ENCODE peak calls at places on chromosomes 16 and 17, in six cellular contexts. D is H1, J is H9, Q is neuronal stem cell, N is mesenchymal stem cell, P is IMR-90. X is an unnamed sample.

GRCh38 chr16:73365010-73365409 is 317.1 kb upstream of the ZFHX3 start:
- DNase-seq in Q (no peak), D (no peak), N (no peak), J (no peak), P (peak; percentile 12), X (no peak)

GRCh38 chr16:82298472-82298871 is 128.4 kb upstream of the MPHOSPH6 start:
- DNase-seq in P (no peak), Q (no peak), N (no peak), D (no peak), J (no peak), X (no peak)

GRCh38 chr17:63247706-63248105 is 198.4 kb downstream of the CYB561 start:
- DNase-seq in N (peak; percentile 76), Q (no peak), J (no peak), P (no peak), D (no peak), X (no peak)

GRCh38 chr17:16286947-16287562 is 66.2 kb downstream of the CENPV start:
- DNase-seq in Q (no peak), N (no peak), P (no peak), J (peak; percentile 37), D (no peak), X (no peak)

GRCh38 chr17:81044764-81045589 is 10.0 kb downstream of the BAIAP2 start:
- DNase-seq in P (peak; percentile 79), D (no peak), Q (no peak), N (peak; percentile 82), J (no peak), X (no peak)

GRCh38 chr17:81635973-81636504 is 873 bp downstream of the NPLOC4 start:
- DNase-seq in J (no peak), Q (no peak), D (no peak), P (peak; percentile 60), N (no peak), X (no peak)

GRCh38 chr16:85055503-85056210 is 28.1 kb downstream of the KIAA0513 start:
- DNase-seq in D (no peak), J (no peak), P (peak; percentile 63), Q (no peak), N (peak; percentile 91), X (peak; percentile 38)

GRCh38 chr17:50033316-50033715 is 22.6 kb upstream of the ITGA3 start:
- DNase-seq in D (no peak), J (no peak), Q (no peak), P (peak; percentile 77), N (peak; percentile 70), X (no peak)

GRCh38 chr17:50686494-50687199 is 21.1 kb downstream of the ANKRD40 start:
- DNase-seq in J (no peak), D (no peak), Q (no peak), P (peak; percentile 61), N (peak; percentile 72), X (peak; percentile 75)

GRCh38 chr16:17149904-17150483 is 320.8 kb downstream of the XYLT1 start:
- DNase-seq in J (no peak), P (no peak), Q (peak; percentile 46), N (no peak), D (no peak), X (peak; percentile 44)

GRCh38 chr16:87740909-87741424 is 24.8 kb downstream of the KLHDC4 start:
- DNase-seq in P (peak; percentile 6), Q (no peak), J (no peak), N (no peak), D (no peak), X (no peak)

GRCh38 chr17:57408064-57408811 is 151.9 kb downstream of the MSI2 start:
- DNase-seq in D (no peak), P (no peak), Q (no peak), J (peak; percentile 71), N (peak; percentile 12), X (peak; percentile 83)

GRCh38 chr17:45836047-45837044 is 8.3 kb upstream of the SPPL2C start:
- DNase-seq in J (no peak), N (no peak), D (no peak), Q (no peak), P (no peak), X (no peak)
- H3K23ac ChIP-seq in J (no peak overlapping the region), N (no peak overlapping the region), D (no peak overlapping the region), Q (peak overlapping the region; percentile 43), P (no peak overlapping the region), X (no peak overlapping the region)

DNA sequence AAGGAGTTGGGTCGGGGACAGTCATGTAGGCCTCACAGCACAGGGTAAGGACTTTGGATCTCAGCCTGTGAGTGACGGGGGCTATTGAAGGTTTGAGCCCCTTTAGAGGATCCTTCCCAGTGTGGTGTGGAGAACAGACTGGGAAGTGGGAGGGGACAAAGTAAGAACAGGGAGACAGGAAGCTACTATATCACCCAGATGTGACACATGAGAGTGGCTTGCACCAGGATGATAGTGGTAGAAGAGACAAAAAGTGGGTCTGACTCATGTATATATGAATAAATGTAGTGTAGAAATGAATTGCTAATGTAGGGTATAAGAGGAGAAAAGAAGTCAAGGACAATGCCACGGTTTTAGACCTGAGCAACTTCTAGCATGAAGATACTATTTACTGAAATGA is 4.5 kb downstream of the NUP93 start:
- DNase-seq in D (no peak), Q (no peak), P (peak; percentile 41), N (peak; percentile 50), J (no peak), X (no peak)
- H3K23ac ChIP-seq in D (no peak overlapping the region), Q (no peak overlapping the region), P (no peak overlapping the region), N (no peak overlapping the region), J (no peak overlapping the region), X (no peak overlapping the region)

GRCh38 chr17:6233339-6233738 is 163.2 kb downstream of the WSCD1 start:
- DNase-seq in D (no peak), J (no peak), P (no peak), N (no peak), Q (no peak), X (no peak)
- H3K23ac ChIP-seq in D (no peak overlapping the region), J (no peak overlapping the region), P (no peak overlapping the region), N (no peak overlapping the region), Q (no peak overlapping the region), X (no peak overlapping the region)

DNA sequence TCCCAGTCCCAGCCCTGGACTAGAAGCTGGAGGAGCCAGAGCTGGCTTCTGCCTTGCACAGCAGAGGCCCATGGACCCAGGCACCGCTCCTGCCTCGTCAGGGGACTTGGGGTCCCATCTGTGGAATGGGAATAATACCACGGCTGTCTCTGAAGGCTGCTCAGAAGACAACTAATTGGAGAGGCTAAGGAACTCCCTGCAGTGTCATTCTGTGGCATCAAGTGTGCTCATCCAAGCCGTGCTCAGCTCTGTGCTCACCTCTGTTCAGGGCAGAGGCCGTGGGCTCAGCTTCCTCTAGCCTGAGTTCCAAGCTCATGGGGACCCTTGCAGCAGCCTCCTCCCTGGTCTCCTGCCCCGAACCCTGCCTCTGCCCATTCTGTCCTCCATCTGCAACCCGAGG is 31.8 kb downstream of the BEAN1 start:
- DNase-seq in J (no peak), P (no peak), Q (no peak), N (no peak), D (no peak), X (no peak)
- H3K23ac ChIP-seq in J (no peak overlapping the region), P (no peak overlapping the region), Q (no peak overlapping the region), N (no peak overlapping the region), D (no peak overlapping the region), X (no peak overlapping the region)

GRCh38 chr16:57094911-57095310 is 2.5 kb downstream of the CPNE2 start:
- DNase-seq in J (no peak), P (no peak), N (no peak), D (no peak), Q (no peak), X (no peak)
- H3K23ac ChIP-seq in J (no peak overlapping the region), P (no peak overlapping the region), N (no peak overlapping the region), D (no peak overlapping the region), Q (no peak overlapping the region), X (no peak overlapping the region)

GRCh38 chr16:8962393-8963009 is 1.2 kb downstream of the USP7 start:
- DNase-seq in P (no peak), D (no peak), Q (no peak), J (no peak), N (peak; percentile 23), X (peak; percentile 39)

GRCh38 chr16:8959921-8960787 is 3.6 kb downstream of the USP7 start:
- DNase-seq in N (peak; percentile 55), Q (no peak), P (peak; percentile 37), J (no peak), D (no peak), X (peak; percentile 43)

GRCh38 chr16:8963010-8963824 is 489 bp downstream of the USP7 start:
- DNase-seq in J (no peak), N (peak; percentile 15), P (no peak), D (no peak), Q (no peak), X (no peak)

GRCh38 chr16:8960788-8961109 is 3.0 kb downstream of the USP7 start:
- DNase-seq in J (no peak), Q (no peak), P (no peak), D (no peak), N (no peak), X (no peak)

GRCh38 chr16:8961811-8962390 is 1.8 kb downstream of the USP7 start:
- DNase-seq in P (no peak), N (peak; percentile 14), Q (no peak), J (no peak), D (no peak), X (no peak)
- H3K23ac ChIP-seq in P (peak overlapping the region; percentile 74), N (no peak overlapping the region), Q (no peak overlapping the region), J (no peak overlapping the region), D (no peak overlapping the region), X (no peak overlapping the region)

GRCh38 chr17:60039096-60039495 is 39.6 kb downstream of the HEATR6 start:
- DNase-seq in D (no peak), Q (no peak), P (no peak), N (no peak), J (no peak), X (no peak)
- H3K23ac ChIP-seq in D (no peak overlapping the region), Q (no peak overlapping the region), P (no peak overlapping the region), N (no peak overlapping the region), J (no peak overlapping the region), X (no peak overlapping the region)

X was measured in mesendoderm.